ENCODE peak calls at places on chromosome 19, in five cellular contexts. One of them, this sample, is unnamed.

GRCh38 chr19:13681509-13681908 is 82.8 kb upstream of the MRI1 start:
- DNase-seq in activated T-helper 1 cell treated with anti-CD3 and anti-CD28 coated beads, Interleukin-2, amount 50 U/mL, for 16 hours: no peak
- DNase-seq in activated CD4-positive, alpha-beta T cell treated with anti-CD3 and anti-CD28 coated beads for 48 hours: no peak
- DNase-seq in dermis blood vessel endothelial cell: no peak
- DNase-seq in HTR-8/SVneo: no peak
- DNase-seq in this sample: no peak

GRCh38 chr19:46134527-46134926 is 10.0 kb upstream of the IGFL3 start:
- DNase-seq in activated CD4-positive, alpha-beta T cell treated with anti-CD3 and anti-CD28 coated beads for 48 hours: no peak
- DNase-seq in HTR-8/SVneo: no peak
- DNase-seq in activated T-helper 1 cell treated with anti-CD3 and anti-CD28 coated beads, Interleukin-2, amount 50 U/mL, for 16 hours: no peak
- DNase-seq in dermis blood vessel endothelial cell: no peak
- DNase-seq in this sample: no peak

GRCh38 chr19:35261356-35262100 is 7.2 kb upstream of the USF2 start:
- DNase-seq in activated T-helper 1 cell treated with anti-CD3 and anti-CD28 coated beads, Interleukin-2, amount 50 U/mL, for 16 hours: no peak
- DNase-seq in dermis blood vessel endothelial cell: no peak
- DNase-seq in activated CD4-positive, alpha-beta T cell treated with anti-CD3 and anti-CD28 coated beads for 48 hours: no peak
- DNase-seq in HTR-8/SVneo: no peak
- DNase-seq in this sample: no peak

GRCh38 chr19:17327068-17327653 is 7.5 kb downstream of the ANO8 start:
- DNase-seq in activated CD4-positive, alpha-beta T cell treated with anti-CD3 and anti-CD28 coated beads for 48 hours: no peak
- DNase-seq in activated T-helper 1 cell treated with anti-CD3 and anti-CD28 coated beads, Interleukin-2, amount 50 U/mL, for 16 hours: no peak
- DNase-seq in dermis blood vessel endothelial cell: no peak
- DNase-seq in HTR-8/SVneo: no peak
- DNase-seq in this sample: no peak

GRCh38 chr19:8592231-8593009 is 15.2 kb upstream of the MYO1F start:
- DNase-seq in activated T-helper 1 cell treated with anti-CD3 and anti-CD28 coated beads, Interleukin-2, amount 50 U/mL, for 16 hours: peak
- DNase-seq in HTR-8/SVneo: peak
- DNase-seq in activated CD4-positive, alpha-beta T cell treated with anti-CD3 and anti-CD28 coated beads for 48 hours: peak
- DNase-seq in dermis blood vessel endothelial cell: peak
- DNase-seq in this sample: peak

GRCh38 chr19:1471514-1472107 is 7.4 kb downstream of the C19orf25 start:
- DNase-seq in HTR-8/SVneo: peak
- DNase-seq in dermis blood vessel endothelial cell: no peak
- DNase-seq in activated T-helper 1 cell treated with anti-CD3 and anti-CD28 coated beads, Interleukin-2, amount 50 U/mL, for 16 hours: no peak
- DNase-seq in activated CD4-positive, alpha-beta T cell treated with anti-CD3 and anti-CD28 coated beads for 48 hours: no peak
- DNase-seq in this sample: no peak

GRCh38 chr19:18881491-18881890 is 14.5 kb downstream of the CERS1 start:
- DNase-seq in HTR-8/SVneo: no peak
- DNase-seq in activated T-helper 1 cell treated with anti-CD3 and anti-CD28 coated beads, Interleukin-2, amount 50 U/mL, for 16 hours: no peak
- DNase-seq in dermis blood vessel endothelial cell: no peak
- DNase-seq in activated CD4-positive, alpha-beta T cell treated with anti-CD3 and anti-CD28 coated beads for 48 hours: no peak
- DNase-seq in this sample: no peak

GRCh38 chr19:16641695-16642094 is 13.7 kb upstream of the MED26 start:
- DNase-seq in activated CD4-positive, alpha-beta T cell treated with anti-CD3 and anti-CD28 coated beads for 48 hours: no peak
- DNase-seq in dermis blood vessel endothelial cell: no peak
- DNase-seq in HTR-8/SVneo: no peak
- DNase-seq in activated T-helper 1 cell treated with anti-CD3 and anti-CD28 coated beads, Interleukin-2, amount 50 U/mL, for 16 hours: no peak
- DNase-seq in this sample: no peak

GRCh38 chr19:17348700-17349099 is 11.3 kb downstream of the GTPBP3 start:
- DNase-seq in dermis blood vessel endothelial cell: peak
- DNase-seq in activated CD4-positive, alpha-beta T cell treated with anti-CD3 and anti-CD28 coated beads for 48 hours: no peak
- DNase-seq in activated T-helper 1 cell treated with anti-CD3 and anti-CD28 coated beads, Interleukin-2, amount 50 U/mL, for 16 hours: no peak
- DNase-seq in HTR-8/SVneo: peak
- DNase-seq in this sample: peak